ENCODE peak calls at places on chromosomes 2 and 18, in four cellular contexts. Q is fibroblast of lung, H is cardiac muscle cell, A is ovary. C is an unnamed sample.
A peak's percentile ranks its signal among the peaks of the same experiment; 100 is the strongest.

GRCh38 chr2:217249490-217250451 is 389.9 kb upstream of the TNP1 start:
- DNase-seq in Q (no peak), H (no peak), A (peak; percentile 41), C (no peak)

GRCh38 chr2:155308367-155309009 is 610.0 kb downstream of the KCNJ3 start:
- DNase-seq in Q (no peak), H (no peak), A (no peak), C (no peak)

GRCh38 chr2:168246483-168247340 is 683 bp downstream of the STK39 start:
- DNase-seq in Q (peak; percentile 74), H (peak; percentile 74), A (peak; percentile 70), C (peak; percentile 83)

GRCh38 chr2:168456526-168457176 is 579 bp downstream of the CERS6 start:
- DNase-seq in Q (peak; percentile 47), H (peak; percentile 39), A (peak; percentile 68), C (peak; percentile 73)

GRCh38 chr18:59938686-59939085 is 38.9 kb downstream of the PMAIP1 start:
- DNase-seq in Q (no peak), H (no peak), A (no peak), C (no peak)

GRCh38 chr18:74831571-74832250 is 234.0 kb downstream of the ZNF407 start:
- DNase-seq in Q (peak; percentile 27), H (no peak), A (no peak), C (no peak)

GRCh38 chr2:24635181-24635580 is 144.1 kb downstream of the NCOA1 start:
- DNase-seq in Q (no peak), H (no peak), A (no peak), C (peak; percentile 63)

GRCh38 chr2:151339168-151339567 is 18.2 kb upstream of the TNFAIP6 start:
- DNase-seq in Q (no peak), H (peak; percentile 40), A (no peak), C (no peak)

GRCh38 chr2:171571721-171572120 is 49.4 kb downstream of the CYBRD1 start:
- DNase-seq in Q (no peak), H (no peak), A (no peak), C (no peak)

GRCh38 chr2:205732314-205732713 is 50.0 kb downstream of the NRP2 start:
- DNase-seq in Q (no peak), H (no peak), A (no peak), C (no peak)

GRCh38 chr2:11213090-11213638 is 57.9 kb downstream of the SLC66A3 start:
- DNase-seq in Q (peak; percentile 98), H (peak; percentile 60), A (no peak), C (no peak)

GRCh38 chr2:176162911-176163654 is 6.0 kb downstream of the HOXD3 start:
- DNase-seq in Q (peak; percentile 70), H (no peak), A (no peak), C (no peak)

GRCh38 chr2:37205689-37206341 is 9.5 kb downstream of the CEBPZOS start:
- DNase-seq in Q (no peak), H (no peak), A (no peak), C (no peak)

GRCh38 chr2:13135856-13136255 is 419.1 kb downstream of the TRIB2 start:
- DNase-seq in Q (no peak), H (no peak), A (no peak), C (no peak)

GRCh38 chr18:24560511-24560981 is 100.1 kb downstream of the HRH4 start:
- DNase-seq in Q (peak; percentile 54), H (no peak), A (no peak), C (no peak)

GRCh38 chr18:56511996-56512395 is 126.4 kb downstream of the TXNL1 start:
- DNase-seq in Q (no peak), H (no peak), A (no peak), C (no peak)

GRCh38 chr18:80157708-80158343 is 48.8 kb downstream of the ADNP2 start:
- DNase-seq in Q (peak; percentile 57), H (peak; percentile 81), A (peak; percentile 83), C (peak; percentile 89)

GRCh38 chr2:62435720-62436119 is 70.3 kb downstream of the TMEM17 start:
- DNase-seq in Q (no peak), H (no peak), A (no peak), C (no peak)

GRCh38 chr2:193868833-193869232 is 1674.1 kb upstream of the TMEFF2 start:
- DNase-seq in Q (no peak), H (no peak), A (no peak), C (no peak)

GRCh38 chr2:202703091-202703490 is 68.3 kb downstream of the FAM117B start:
- DNase-seq in Q (peak; percentile 15), H (peak; percentile 32), A (no peak), C (no peak)

GRCh38 chr2:223954401-223954800 is 2.9 kb upstream of the MRPL44 start:
- DNase-seq in Q (peak; percentile 85), H (peak; percentile 84), A (no peak), C (peak; percentile 39)

GRCh38 chr2:95274291-95275150 is at the start of gene PROM2:
- DNase-seq in Q (no peak), H (no peak), A (peak; percentile 4), C (no peak)

GRCh38 chr18:67300498-67300897 is 216.0 kb downstream of the DSEL start:
- DNase-seq in Q (peak; percentile 1), H (no peak), A (no peak), C (no peak)

GRCh38 chr2:136384541-136385303 is 266.8 kb upstream of the CXCR4 start:
- DNase-seq in Q (peak; percentile 20), H (peak; percentile 47), A (no peak), C (peak; percentile 53)

GRCh38 chr2:7845332-7845731 is 836.5 kb upstream of the ID2 start:
- DNase-seq in Q (peak; percentile 87), H (peak; percentile 56), A (no peak), C (peak; percentile 95)

GRCh38 chr2:222973237-222973636 is 78.8 kb upstream of the KCNE4 start:
- DNase-seq in Q (peak; percentile 48), H (no peak), A (no peak), C (no peak)

GRCh38 chr18:31835528-31836138 is 75.0 kb upstream of the SLC25A52 start:
- DNase-seq in Q (peak; percentile 53), H (no peak), A (no peak), C (peak; percentile 10)

GRCh38 chr2:232353660-232354059 is 24.9 kb upstream of the ALPP start:
- DNase-seq in Q (no peak), H (no peak), A (no peak), C (no peak)

GRCh38 chr2:235852528-235852920 is 315.7 kb downstream of the GBX2 start:
- DNase-seq in Q (no peak), H (no peak), A (no peak), C (no peak)

GRCh38 chr2:64112016-64112415 is 32.2 kb downstream of the PELI1 start:
- DNase-seq in Q (no peak), H (no peak), A (no peak), C (no peak)
- H3K36me3 ChIP-seq in Q (no peaks in the 10 kb centered on the region), H (no peaks in the 10 kb centered on the region), A (no peaks in the 10 kb centered on the region), C (no peaks in the 10 kb centered on the region)

GRCh38 chr2:237765875-237766274 is 32.7 kb upstream of the RBM44 start:
- DNase-seq in Q (peak; percentile 23), H (no peak), A (no peak), C (no peak)

GRCh38 chr2:237760506-237761502 is 37.8 kb upstream of the RBM44 start:
- DNase-seq in Q (peak; percentile 45), H (no peak), A (no peak), C (no peak)

GRCh38 chr2:237759176-237759575 is 39.4 kb upstream of the RBM44 start:
- DNase-seq in Q (no peak), H (no peak), A (no peak), C (no peak)

GRCh38 chr2:237766334-237766733 is 32.2 kb upstream of the RBM44 start:
- DNase-seq in Q (peak; percentile 79), H (no peak), A (no peak), C (peak; percentile 24)

DNA sequence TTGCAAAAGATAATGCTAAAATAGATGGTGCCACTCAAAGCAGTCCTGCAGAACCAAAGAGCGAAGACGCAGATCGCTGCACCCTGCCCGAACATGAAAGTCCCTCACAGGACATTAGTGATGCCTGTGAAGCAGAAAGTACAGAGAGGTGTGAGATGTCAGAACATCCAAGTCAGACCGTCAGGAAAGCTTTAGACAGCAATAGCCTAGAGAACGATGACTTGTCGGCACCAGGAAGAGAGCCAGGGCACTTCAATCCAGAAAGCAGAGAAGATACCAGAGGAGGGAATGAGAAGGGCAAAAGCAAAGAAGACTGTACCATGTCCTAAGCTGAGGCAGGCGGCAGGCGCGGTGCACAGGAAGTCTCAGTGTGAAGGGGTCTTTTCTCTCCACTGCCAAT is 34.8 kb upstream of the RBM44 start:
- DNase-seq in Q (no peak), H (no peak), A (no peak), C (no peak)
- H3K36me3 ChIP-seq in Q (peaks cover 10% of the 10 kb centered on the region), H (peaks cover 24% of the 10 kb centered on the region), A (no peaks in the 10 kb centered on the region), C (peaks cover 55% of the 10 kb centered on the region)

DNA sequence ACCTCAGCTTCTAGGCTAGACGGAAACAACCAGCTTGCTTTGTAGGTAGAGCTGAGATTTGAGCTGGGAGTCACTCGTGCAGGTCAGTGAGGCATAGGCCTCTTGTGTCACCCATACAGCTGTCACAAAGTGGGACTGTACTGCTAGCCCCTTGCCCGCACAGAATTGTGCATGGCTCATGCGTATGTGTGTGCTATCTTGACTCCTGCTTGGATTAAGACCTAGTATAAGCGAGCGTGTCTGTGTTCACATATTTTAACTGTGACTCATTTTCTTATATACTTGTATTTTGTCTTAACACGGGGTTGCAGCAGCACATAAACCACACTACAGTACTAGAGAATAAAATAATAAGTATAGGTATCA is 20.1 kb downstream of the CEP68 start:
- DNase-seq in Q (peak; percentile 79), H (peak; percentile 64), A (no peak), C (peak; percentile 70)
- H3K36me3 ChIP-seq in Q (peaks cover 8% of the 10 kb centered on the region), H (peaks cover 29% of the 10 kb centered on the region), A (no peaks in the 10 kb centered on the region), C (peaks cover 77% of the 10 kb centered on the region)

GRCh38 chr2:121360566-121361300 is 75.7 kb upstream of the TFCP2L1 start:
- DNase-seq in Q (peak; percentile 94), H (peak; percentile 54), A (no peak), C (peak; percentile 39)

GRCh38 chr2:121362226-121362625 is 77.2 kb upstream of the TFCP2L1 start:
- DNase-seq in Q (no peak), H (no peak), A (no peak), C (no peak)

GRCh38 chr2:121365061-121365460 is 80.1 kb upstream of the TFCP2L1 start:
- DNase-seq in Q (no peak), H (no peak), A (no peak), C (no peak)

GRCh38 chr2:121363632-121364420 is 78.8 kb upstream of the TFCP2L1 start:
- DNase-seq in Q (peak; percentile 82), H (no peak), A (no peak), C (peak; percentile 63)

DNA sequence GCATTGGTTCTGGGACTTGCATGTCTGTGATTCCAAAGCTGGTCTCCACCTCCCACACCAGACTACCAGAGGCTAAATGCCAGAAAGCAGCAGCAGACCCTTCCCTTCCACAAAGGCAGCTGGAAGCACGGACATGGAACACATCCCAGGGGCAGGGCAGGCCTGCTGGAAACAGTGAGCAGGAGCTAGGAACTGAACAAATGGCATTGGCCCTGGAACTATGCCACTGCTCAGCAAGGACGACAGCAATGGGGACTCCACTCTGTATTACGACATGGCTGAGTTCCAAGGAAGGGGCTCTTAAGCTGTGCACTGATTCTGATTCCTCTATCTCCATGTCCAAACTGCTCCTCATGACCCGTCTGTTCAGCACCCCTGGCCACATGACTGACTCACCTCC is 77.8 kb upstream of the TFCP2L1 start:
- DNase-seq in Q (peak; percentile 35), H (no peak), A (no peak), C (no peak)
- H3K36me3 ChIP-seq in Q (peaks cover 19% of the 10 kb centered on the region), H (peaks cover 41% of the 10 kb centered on the region), A (no peaks in the 10 kb centered on the region), C (peaks cover 55% of the 10 kb centered on the region)

GRCh38 chr2:112660138-112660537 is 14.4 kb downstream of the SLC20A1 start:
- DNase-seq in Q (no peak), H (no peak), A (no peak), C (no peak)
- H3K36me3 ChIP-seq in Q (peaks cover 23% of the 10 kb centered on the region), H (peaks cover 54% of the 10 kb centered on the region), A (no peaks in the 10 kb centered on the region), C (peaks cover 94% of the 10 kb centered on the region)